ENCODE peak calls at places on chromosomes 3 and 15, in five cellular contexts. B is BJ, D is fibroblast of villous mesenchyme, P is HL-60, O is fibroblast of mammary gland. C is an unnamed sample.

GRCh38 chr15:38564557-38565286 is at the start of gene RASGRP1:
- DNase-seq in P (peak), O (peak), D (peak), B (no peak), C (peak)

GRCh38 chr3:124411729-124412128 is 318.5 kb upstream of the UMPS start:
- DNase-seq in B (no peak), O (no peak), P (no peak), D (no peak), C (no peak)

GRCh38 chr15:58331903-58332675 is 99.7 kb upstream of the LIPC start:
- DNase-seq in O (peak), P (peak), B (peak), D (peak), C (peak)

GRCh38 chr15:31377030-31377429 is 50.4 kb downstream of the KLF13 start:
- DNase-seq in O (no peak), B (no peak), P (no peak), D (no peak), C (no peak)

GRCh38 chr15:62591842-62592838 is 427.1 kb upstream of the C2CD4B start:
- DNase-seq in O (no peak), P (no peak), D (peak), B (no peak), C (no peak)

GRCh38 chr15:101054116-101054515 is 135.0 kb downstream of the LRRK1 start:
- DNase-seq in B (no peak), P (no peak), O (no peak), D (no peak), C (no peak)

GRCh38 chr3:160981217-160981938 is 123.8 kb downstream of the B3GALNT1 start:
- DNase-seq in B (no peak), D (peak), P (peak), O (peak), C (no peak)

GRCh38 chr15:48800811-48801460 is 9.9 kb downstream of the CEP152 start:
- DNase-seq in O (peak), D (peak), B (no peak), P (no peak), C (peak)

GRCh38 chr3:48601622-48601994 is 6.5 kb upstream of the COL7A1 start:
- DNase-seq in P (no peak), O (no peak), B (no peak), D (no peak), C (no peak)

GRCh38 chr15:78304487-78305413 is 5.3 kb upstream of the SKIC8 start:
- DNase-seq in P (no peak), B (no peak), O (no peak), D (no peak), C (no peak)

GRCh38 chr15:74275957-74276356 is 39.8 kb downstream of the CCDC33 start:
- DNase-seq in B (no peak), D (no peak), P (no peak), O (no peak), C (no peak)

GRCh38 chr15:89419370-89419984 is 76.9 kb downstream of the RHCG start:
- DNase-seq in D (peak), O (peak), B (no peak), P (no peak), C (peak)

GRCh38 chr3:138097192-138097829 is 18.1 kb downstream of the DZIP1L start:
- DNase-seq in B (no peak), O (no peak), D (no peak), P (no peak), C (no peak)

GRCh38 chr3:187263270-187263669 is 28.3 kb downstream of the MASP1 start:
- DNase-seq in P (no peak), O (peak), D (peak), B (peak), C (peak)

GRCh38 chr15:75694241-75695182 is 18.1 kb downstream of the CSPG4 start:
- DNase-seq in B (peak), D (peak), P (no peak), O (peak), C (peak)

GRCh38 chr15:76196286-76196948 is 114.9 kb downstream of the ETFA start:
- DNase-seq in D (peak), B (peak), O (peak), P (peak), C (peak)

GRCh38 chr15:60574801-60575631 is 96.1 kb upstream of the ICE2 start:
- DNase-seq in O (no peak), D (peak), B (no peak), P (no peak), C (peak)

GRCh38 chr15:94526071-94526689 is 294.8 kb downstream of the MCTP2 start:
- DNase-seq in P (no peak), O (no peak), B (no peak), D (peak), C (no peak)

GRCh38 chr15:96320703-96321421 is 9.6 kb upstream of the NR2F2 start:
- DNase-seq in B (no peak), D (peak), O (no peak), P (no peak), C (peak)

GRCh38 chr3:175212896-175213295 is 353.8 kb downstream of the NAALADL2 start:
- DNase-seq in O (peak), D (peak), B (no peak), P (no peak), C (no peak)

GRCh38 chr3:59327324-59327939 is 277.6 kb upstream of the CFAP20DC start:
- DNase-seq in P (no peak), D (peak), B (peak), O (peak), C (no peak)

GRCh38 chr15:82647835-82648256 is 683 bp upstream of the CPEB1 start:
- DNase-seq in D (no peak), B (no peak), P (no peak), O (no peak), C (no peak)

DNA sequence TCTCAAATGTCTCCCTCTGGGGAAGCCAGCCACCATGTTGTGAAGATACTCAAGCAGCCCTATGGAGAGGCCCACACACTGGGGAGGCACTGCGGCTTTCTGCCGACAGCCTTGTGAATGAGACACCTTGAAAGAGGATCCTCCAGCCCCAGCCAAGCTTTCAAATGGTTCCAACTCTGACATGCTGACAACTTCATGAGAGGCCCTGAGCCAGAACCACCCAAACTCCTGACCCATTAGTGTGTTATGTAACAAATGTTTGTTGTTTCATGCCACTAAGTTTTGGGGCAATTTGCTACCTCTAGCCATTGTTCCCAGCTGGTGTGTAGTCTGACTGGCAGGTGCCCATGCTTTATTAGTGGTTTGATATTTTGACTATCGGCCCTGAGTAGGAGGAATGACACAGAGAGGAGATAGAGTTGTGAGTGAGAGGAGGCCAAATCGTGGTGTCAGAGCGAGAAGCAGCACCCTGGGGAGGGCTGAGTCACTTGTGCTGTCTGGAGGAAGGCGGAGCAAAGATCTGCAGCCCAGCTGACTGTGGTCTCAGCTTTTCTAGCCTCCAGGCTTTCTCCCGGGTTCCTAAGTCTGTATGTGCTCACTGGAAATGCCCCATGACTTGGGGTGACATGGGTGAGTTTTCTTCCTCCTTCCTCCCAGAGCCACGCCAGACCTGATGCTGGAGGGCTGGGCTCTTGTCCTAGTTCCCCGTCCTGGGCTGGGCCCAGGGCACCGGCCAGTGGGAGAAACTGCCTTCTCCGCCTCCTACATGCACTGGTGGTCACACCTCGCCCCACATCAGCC is 56.8 kb upstream of the BLM start:
- DNase-seq in O (peak), P (peak), B (peak), D (peak), C (no peak)
- H3K4me3 ChIP-seq in O (no peak), P (peak), B (no peak), D (no peak), C (no peak)

DNA sequence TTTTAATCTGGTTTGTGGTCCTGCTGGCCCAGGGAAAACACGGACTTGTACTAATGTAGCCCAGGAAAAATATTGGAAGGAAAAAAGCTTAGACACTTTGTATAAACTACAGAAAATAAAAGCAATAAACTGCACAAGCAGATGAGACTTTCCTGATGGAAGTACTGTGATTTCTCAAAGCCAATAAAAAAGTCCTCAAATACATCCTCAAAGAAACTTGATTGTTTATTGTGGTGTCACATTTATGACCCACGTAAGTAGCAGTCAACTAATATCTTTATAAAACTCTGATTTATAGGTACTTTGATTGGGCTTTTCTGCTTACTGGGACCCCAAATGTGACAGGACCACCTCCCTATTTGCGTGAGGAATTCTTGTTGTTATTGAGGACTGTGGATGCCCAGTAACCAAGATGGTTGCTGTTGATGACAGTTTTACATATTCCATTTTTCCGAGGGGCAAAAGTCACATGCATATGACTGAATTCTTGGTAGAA is 159.2 kb upstream of the TSC22D2 start:
- DNase-seq in O (no peak), D (no peak), P (no peak), B (no peak), C (no peak)
- H3K4me3 ChIP-seq in O (no peak), D (no peak), P (no peak), B (no peak), C (no peak)

DNA sequence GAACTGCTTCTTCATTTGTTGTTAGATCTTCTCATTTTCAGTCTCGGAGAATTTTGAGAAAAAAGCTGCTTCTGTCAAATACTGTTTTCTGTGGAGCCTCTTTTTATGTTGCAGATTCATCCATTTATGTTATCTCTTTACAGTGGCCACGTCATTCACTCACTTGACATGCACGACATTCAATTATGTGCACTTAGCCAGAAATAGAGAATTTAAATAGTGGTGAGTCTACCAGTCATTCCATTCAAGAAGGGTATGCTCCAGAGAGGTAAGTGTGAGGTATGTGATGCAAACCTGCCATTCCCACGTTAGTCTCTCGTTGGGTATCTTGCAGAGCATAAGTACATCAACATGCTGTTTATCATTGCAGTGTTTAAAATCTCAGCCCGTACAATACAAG is 9.8 kb downstream of the ARPP19 start:
- DNase-seq in P (no peak), D (no peak), B (no peak), O (no peak), C (no peak)
- H3K4me3 ChIP-seq in P (no peak), D (no peak), B (no peak), O (no peak), C (no peak)

GRCh38 chr3:29695905-29696238 is 415.0 kb downstream of the RBMS3 start:
- DNase-seq in P (no peak), O (peak), B (no peak), D (no peak), C (no peak)
- H3K4me3 ChIP-seq in P (no peak), O (no peak), B (no peak), D (no peak), C (no peak)

GRCh38 chr15:66514586-66514985 is 9.5 kb downstream of the ZWILCH start:
- DNase-seq in D (no peak), O (no peak), B (no peak), P (no peak), C (peak)

DNA sequence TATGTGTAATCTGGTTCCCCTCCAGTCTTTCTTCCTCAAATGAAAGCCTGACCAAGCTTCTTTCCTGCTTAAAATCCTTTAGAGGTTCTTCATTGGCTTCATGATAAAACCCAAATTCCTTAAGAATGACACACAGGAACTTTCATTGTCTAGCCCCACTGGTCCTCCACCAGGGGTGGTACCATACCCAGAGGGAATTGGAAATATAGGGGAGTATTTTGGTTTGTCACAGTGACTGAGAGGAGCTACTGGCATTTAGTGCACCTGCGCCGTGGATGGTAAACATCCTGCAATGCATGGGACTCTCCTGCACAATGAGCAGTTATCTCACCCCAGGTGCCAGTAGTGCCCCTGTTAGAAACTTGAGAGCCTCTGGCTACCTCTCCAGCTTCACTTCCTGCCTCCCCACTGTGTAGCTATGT is 10.8 kb downstream of the ZWILCH start:
- DNase-seq in O (no peak), P (no peak), D (no peak), B (no peak), C (peak)
- H3K4me3 ChIP-seq in O (no peak), P (no peak), D (no peak), B (no peak), C (no peak)

GRCh38 chr15:55894406-55894965 is 98.9 kb downstream of the NEDD4 start:
- DNase-seq in B (no peak), D (no peak), O (no peak), P (no peak), C (peak)
- H3K4me3 ChIP-seq in B (no peak), D (peak), O (no peak), P (no peak), C (peak)

GRCh38 chr3:94137377-94137776 is 74.5 kb downstream of the NSUN3 start:
- DNase-seq in P (no peak), O (no peak), D (peak), B (no peak), C (no peak)
- H3K4me3 ChIP-seq in P (no peak), O (no peak), D (no peak), B (no peak), C (no peak)

GRCh38 chr15:70091649-70092461 is 5.9 kb downstream of the TLE3 start:
- DNase-seq in B (no peak), D (peak), O (peak), P (no peak), C (peak)
- H3K4me3 ChIP-seq in B (no peak), D (peak), O (no peak), P (no peak), C (no peak)

C was measured in endothelial cell of umbilical vein.